ENCODE peak calls at places on chromosomes 4 and X, in six cellular contexts. W is neuronal stem cell, G is IMR-90, Y is mesendoderm, R is H1, V is mesenchymal stem cell. O is an unnamed sample.

GRCh38 chr4:143344011-143344410 is 7.3 kb downstream of the GAB1 start:
- DNase-seq in W (no peak), G (no peak), Y (no peak), R (no peak), V (no peak), O (no peak)

GRCh38 chr4:125280892-125281403 is 33.8 kb upstream of the FAT4 start:
- DNase-seq in W (no peak), G (no peak), Y (no peak), R (no peak), V (no peak), O (no peak)

GRCh38 chr4:84238247-84239090 is 260.6 kb downstream of the NKX6-1 start:
- DNase-seq in W (no peak), G (peak), Y (no peak), R (no peak), V (no peak), O (peak)

GRCh38 chr4:8297141-8297601 is 27.6 kb downstream of the HTRA3 start:
- DNase-seq in W (no peak), G (no peak), Y (no peak), R (no peak), V (no peak), O (no peak)

GRCh38 chr4:112895785-112896184 is 153.7 kb upstream of the ANK2 start:
- DNase-seq in W (peak), G (no peak), Y (peak), R (no peak), V (peak), O (no peak)

GRCh38 chrX:25017667-25018247 is 2.0 kb upstream of the ARX start:
- DNase-seq in W (no peak), G (no peak), Y (peak), R (no peak), V (no peak), O (no peak)

GRCh38 chr4:124275-125081 is at the start of gene ZNF718:
- DNase-seq in W (peak), G (peak), Y (peak), R (peak), V (peak), O (peak)

GRCh38 chr4:2948895-2949781 is 14.1 kb downstream of the NOP14 start:
- DNase-seq in W (no peak), G (no peak), Y (peak), R (no peak), V (peak), O (peak)

GRCh38 chr4:24210332-24210902 is 320.6 kb upstream of the PPARGC1A start:
- DNase-seq in W (no peak), G (peak), Y (no peak), R (no peak), V (peak), O (no peak)

GRCh38 chrX:131747173-131747572 is 203.3 kb downstream of the OR13H1 start:
- DNase-seq in W (no peak), G (peak), Y (no peak), R (no peak), V (no peak), O (peak)

GRCh38 chrX:41889317-41890025 is 33.9 kb downstream of the CASK start:
- DNase-seq in W (no peak), G (peak), Y (no peak), R (no peak), V (peak), O (no peak)

DNA sequence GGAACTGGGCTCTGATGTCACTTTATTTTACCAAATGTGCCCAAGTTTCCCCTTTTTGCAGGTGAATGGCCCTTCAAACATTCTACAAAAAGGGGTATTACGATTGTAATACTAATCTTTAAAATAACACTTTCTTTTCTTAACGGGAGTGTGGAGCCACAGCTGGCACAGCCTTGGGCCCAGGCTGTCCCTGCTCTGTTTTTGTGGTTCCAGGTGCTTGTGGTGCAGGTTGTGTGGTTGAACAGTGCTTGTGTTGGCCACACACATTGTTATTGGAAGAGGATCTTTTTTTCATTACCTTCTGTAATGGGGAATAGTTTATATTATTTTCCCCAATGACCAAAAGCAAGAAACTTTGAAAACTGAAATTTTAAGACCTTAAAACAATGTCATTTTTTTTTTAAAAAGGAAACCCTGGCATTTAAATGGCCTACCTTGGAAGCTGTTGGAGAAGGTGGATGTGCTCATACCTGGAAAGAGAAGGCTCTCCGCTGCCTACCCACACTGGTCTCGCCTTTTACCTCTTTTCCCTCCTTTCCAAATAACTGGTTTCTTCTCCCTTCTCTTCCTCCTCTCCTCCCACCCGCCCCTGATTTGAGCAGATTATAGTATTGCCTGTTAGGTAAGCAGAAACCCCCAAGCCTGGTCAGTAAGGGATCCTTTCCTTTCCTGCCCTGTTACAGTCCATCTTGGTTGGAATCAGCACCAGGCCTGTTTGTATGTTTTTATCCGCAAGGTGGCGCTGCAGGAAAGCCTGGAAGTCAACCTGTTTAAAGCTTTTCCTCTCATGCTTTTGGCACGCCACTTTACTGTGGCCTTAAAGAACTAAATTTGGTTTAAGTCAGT is 28.6 kb downstream of the HADH start:
- DNase-seq in W (peak), G (peak), Y (peak), R (peak), V (peak), O (peak)
- H2BK120ac ChIP-seq in W (no peak), G (no peak), Y (no peak), R (no peak), V (no peak), O (no peak)

DNA sequence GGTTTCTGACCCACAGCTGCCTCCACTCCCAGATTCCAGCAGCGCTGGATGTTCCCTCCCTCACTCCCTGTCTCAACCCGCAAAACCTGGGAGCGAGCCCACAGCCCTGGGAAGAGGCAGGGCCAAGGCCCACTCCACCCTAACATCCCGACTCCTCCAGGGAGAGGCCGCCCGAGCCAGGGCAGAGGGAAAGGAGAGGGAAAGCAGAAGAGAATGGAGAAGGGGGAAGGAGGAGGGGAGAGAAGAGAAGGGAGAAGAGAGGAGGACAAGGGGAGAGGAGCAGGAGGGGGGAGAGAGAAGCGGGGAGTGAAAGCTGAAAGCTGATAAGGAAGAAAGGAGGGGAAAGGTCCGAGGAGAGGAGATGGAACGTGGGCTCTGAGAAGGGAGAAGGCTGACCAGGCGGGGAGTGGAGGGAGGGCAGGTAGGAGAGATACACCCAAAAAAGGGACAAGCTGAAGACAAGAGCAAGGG is 120.2 kb upstream of the PJA1 start:
- DNase-seq in W (no peak), G (no peak), Y (no peak), R (no peak), V (no peak), O (no peak)
- H3K4me3 ChIP-seq in W (no peak), G (peak), Y (no peak), R (peak), V (no peak), O (no peak)

GRCh38 chr4:138400528-138400927 is 158.4 kb upstream of the SLC7A11 start:
- DNase-seq in W (no peak), G (no peak), Y (no peak), R (no peak), V (no peak), O (no peak)
- H2BK120ac ChIP-seq in W (no peak), G (no peak), Y (no peak), R (no peak), V (no peak), O (no peak)

DNA sequence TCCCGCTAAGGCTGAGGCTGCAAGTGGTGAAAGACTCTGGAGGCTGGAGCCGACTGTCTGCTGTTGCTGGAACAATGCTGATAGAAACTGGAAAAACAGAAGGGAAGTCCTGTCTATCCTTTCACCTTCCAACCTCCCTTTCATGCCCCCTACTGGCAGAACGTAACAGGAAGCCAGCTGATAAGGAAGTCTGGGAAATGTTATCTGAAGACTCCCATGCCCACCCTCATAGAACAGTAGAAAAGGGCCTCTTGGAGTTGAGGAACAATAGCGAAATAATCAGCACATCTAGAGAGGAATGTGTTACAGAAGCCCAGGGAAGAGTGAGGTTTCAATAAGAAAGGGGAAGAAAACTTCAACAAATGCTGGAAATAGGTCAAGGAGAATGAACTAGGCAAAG is 117.1 kb upstream of the DKK2 start:
- DNase-seq in W (peak), G (no peak), Y (peak), R (peak), V (no peak), O (peak)
- H3K4me3 ChIP-seq in W (no peak), G (no peak), Y (no peak), R (no peak), V (no peak), O (no peak)

GRCh38 chr4:56908206-56909082 is 744 bp downstream of the REST start:
- DNase-seq in W (peak), G (peak), Y (peak), R (peak), V (peak), O (peak)
- H2BK120ac ChIP-seq in W (peak), G (no peak), Y (peak), R (no peak), V (peak), O (peak)

GRCh38 chrX:107825698-107826285 is at the start of gene MID2:
- DNase-seq in W (peak), G (no peak), Y (peak), R (peak), V (peak), O (peak)
- H3K4me3 ChIP-seq in W (peak), G (peak), Y (no peak), R (peak), V (peak), O (peak)

O was measured in trophoblast cell.